ENCODE peak calls at places on chromosome 20, in six cellular contexts. One of them, this sample, is unnamed.

GRCh38 chr20:16201191-16201590 is 372.1 kb downstream of the KIF16B start:
- DNase-seq in uterus: no peak
- DNase-seq in A549: peak; percentile 13
- DNase-seq in gastrocnemius medialis: no peak
- DNase-seq in fibroblast of pulmonary artery: no peak
- DNase-seq in adrenal gland: no peak
- DNase-seq in this sample: no peak

GRCh38 chr20:18943542-18943941 is 130.0 kb downstream of the SCP2D1 start:
- DNase-seq in uterus: no peak
- DNase-seq in A549: peak; percentile 19
- DNase-seq in gastrocnemius medialis: no peak
- DNase-seq in fibroblast of pulmonary artery: no peak
- DNase-seq in adrenal gland: no peak
- DNase-seq in this sample: no peak

GRCh38 chr20:56433221-56433879 is 21.3 kb downstream of the CASS4 start:
- DNase-seq in uterus: no peak
- DNase-seq in A549: no peak
- DNase-seq in gastrocnemius medialis: no peak
- DNase-seq in fibroblast of pulmonary artery: peak; percentile 52
- DNase-seq in adrenal gland: peak; percentile 18
- DNase-seq in this sample: no peak

GRCh38 chr20:64106981-64107735 is at the start of gene NPBWR2:
- DNase-seq in uterus: no peak
- DNase-seq in A549: no peak
- DNase-seq in gastrocnemius medialis: no peak
- DNase-seq in fibroblast of pulmonary artery: no peak
- DNase-seq in adrenal gland: peak; percentile 76
- DNase-seq in this sample: no peak

GRCh38 chr20:63103402-63104311 is 96.9 kb upstream of the BHLHE23 start:
- DNase-seq in uterus: no peak
- DNase-seq in A549: peak; percentile 49
- DNase-seq in gastrocnemius medialis: no peak
- DNase-seq in fibroblast of pulmonary artery: peak; percentile 18
- DNase-seq in adrenal gland: no peak
- DNase-seq in this sample: no peak

GRCh38 chr20:46304361-46304760 is 3.9 kb downstream of the CDH22 start:
- DNase-seq in uterus: no peak
- DNase-seq in A549: no peak
- DNase-seq in gastrocnemius medialis: no peak
- DNase-seq in fibroblast of pulmonary artery: no peak
- DNase-seq in adrenal gland: no peak
- DNase-seq in this sample: no peak

GRCh38 chr20:18077157-18077556 is 19.4 kb upstream of the OVOL2 start:
- DNase-seq in uterus: no peak
- DNase-seq in A549: no peak
- DNase-seq in gastrocnemius medialis: no peak
- DNase-seq in fibroblast of pulmonary artery: no peak
- DNase-seq in adrenal gland: no peak
- DNase-seq in this sample: no peak

GRCh38 chr20:16476032-16476431 is 97.2 kb downstream of the KIF16B start:
- DNase-seq in uterus: no peak
- DNase-seq in A549: peak; percentile 64
- DNase-seq in gastrocnemius medialis: peak; percentile 12
- DNase-seq in fibroblast of pulmonary artery: peak; percentile 80
- DNase-seq in adrenal gland: no peak
- DNase-seq in this sample: no peak

GRCh38 chr20:61370841-61371303 is 118.8 kb downstream of the CDH4 start:
- DNase-seq in uterus: no peak
- DNase-seq in A549: no peak
- DNase-seq in gastrocnemius medialis: no peak
- DNase-seq in fibroblast of pulmonary artery: no peak
- DNase-seq in adrenal gland: no peak
- DNase-seq in this sample: no peak

GRCh38 chr20:53923745-53924369 is 146.5 kb downstream of the BCAS1 start:
- DNase-seq in uterus: no peak
- DNase-seq in A549: no peak
- DNase-seq in gastrocnemius medialis: no peak
- DNase-seq in fibroblast of pulmonary artery: no peak
- DNase-seq in adrenal gland: peak; percentile 18
- DNase-seq in this sample: no peak

GRCh38 chr20:32681175-32682084 is 7.7 kb upstream of the C20orf203 start:
- DNase-seq in uterus: no peak
- DNase-seq in A549: no peak
- DNase-seq in gastrocnemius medialis: no peak
- DNase-seq in fibroblast of pulmonary artery: peak; percentile 11
- DNase-seq in adrenal gland: peak; percentile 66
- DNase-seq in this sample: peak; percentile 29

GRCh38 chr20:62733250-62733842 is 24.7 kb downstream of the NTSR1 start:
- DNase-seq in uterus: no peak
- DNase-seq in A549: no peak
- DNase-seq in gastrocnemius medialis: no peak
- DNase-seq in fibroblast of pulmonary artery: no peak
- DNase-seq in adrenal gland: no peak
- DNase-seq in this sample: no peak

GRCh38 chr20:52493177-52493711 is 301.7 kb upstream of the ZFP64 start:
- DNase-seq in uterus: no peak
- DNase-seq in A549: no peak
- DNase-seq in gastrocnemius medialis: no peak
- DNase-seq in fibroblast of pulmonary artery: peak; percentile 80
- DNase-seq in adrenal gland: peak; percentile 56
- DNase-seq in this sample: peak; percentile 53

GRCh38 chr20:12593342-12593741 is 415.4 kb upstream of the SPTLC3 start:
- DNase-seq in uterus: no peak
- DNase-seq in A549: no peak
- DNase-seq in gastrocnemius medialis: no peak
- DNase-seq in fibroblast of pulmonary artery: no peak
- DNase-seq in adrenal gland: no peak
- DNase-seq in this sample: no peak

GRCh38 chr20:57619053-57619831 is 984 bp downstream of the ZBP1 start:
- DNase-seq in uterus: no peak
- DNase-seq in A549: no peak
- DNase-seq in gastrocnemius medialis: peak; percentile 24
- DNase-seq in fibroblast of pulmonary artery: no peak
- DNase-seq in adrenal gland: no peak
- DNase-seq in this sample: no peak

GRCh38 chr20:24194133-24194532 is 205.6 kb upstream of the GGTLC1 start:
- DNase-seq in uterus: no peak
- DNase-seq in A549: no peak
- DNase-seq in gastrocnemius medialis: no peak
- DNase-seq in fibroblast of pulmonary artery: no peak
- DNase-seq in adrenal gland: no peak
- DNase-seq in this sample: peak; percentile 11

GRCh38 chr20:17898548-17898994 is 70.0 kb downstream of the SNX5 start:
- DNase-seq in uterus: peak; percentile 80
- DNase-seq in A549: peak; percentile 73
- DNase-seq in gastrocnemius medialis: peak; percentile 40
- DNase-seq in fibroblast of pulmonary artery: peak; percentile 84
- DNase-seq in adrenal gland: peak; percentile 93
- DNase-seq in this sample: peak; percentile 74

GRCh38 chr20:64217539-64217938 is 38.0 kb upstream of the PCMTD2 start:
- DNase-seq in uterus: no peak
- DNase-seq in A549: no peak
- DNase-seq in gastrocnemius medialis: no peak
- DNase-seq in fibroblast of pulmonary artery: no peak
- DNase-seq in adrenal gland: no peak
- DNase-seq in this sample: no peak

GRCh38 chr20:50820515-50821256 is 25.8 kb downstream of the BCAS4 start:
- DNase-seq in uterus: no peak
- DNase-seq in A549: no peak
- DNase-seq in gastrocnemius medialis: no peak
- DNase-seq in fibroblast of pulmonary artery: no peak
- DNase-seq in adrenal gland: no peak
- DNase-seq in this sample: no peak

GRCh38 chr20:32518593-32519366 is 66.4 kb downstream of the NOL4L start:
- DNase-seq in uterus: no peak
- DNase-seq in A549: no peak
- DNase-seq in gastrocnemius medialis: no peak
- DNase-seq in fibroblast of pulmonary artery: no peak
- DNase-seq in adrenal gland: no peak
- DNase-seq in this sample: no peak

GRCh38 chr20:46088409-46089075 is 1.2 kb downstream of the NCOA5 start:
- DNase-seq in uterus: no peak
- DNase-seq in A549: peak; percentile 22
- DNase-seq in gastrocnemius medialis: no peak
- DNase-seq in fibroblast of pulmonary artery: peak; percentile 11
- DNase-seq in adrenal gland: no peak
- DNase-seq in this sample: no peak

GRCh38 chr20:25683050-25683449 is 13.6 kb downstream of the ZNF337 start:
- DNase-seq in uterus: no peak
- DNase-seq in A549: no peak
- DNase-seq in gastrocnemius medialis: no peak
- DNase-seq in fibroblast of pulmonary artery: no peak
- DNase-seq in adrenal gland: no peak
- DNase-seq in this sample: no peak

GRCh38 chr20:53174454-53174853 is 202.3 kb downstream of the TSHZ2 start:
- DNase-seq in uterus: no peak
- DNase-seq in A549: no peak
- DNase-seq in gastrocnemius medialis: no peak
- DNase-seq in fibroblast of pulmonary artery: no peak
- DNase-seq in adrenal gland: no peak
- DNase-seq in this sample: no peak

GRCh38 chr20:54023406-54023805 is 47.0 kb downstream of the BCAS1 start:
- DNase-seq in uterus: no peak
- DNase-seq in A549: no peak
- DNase-seq in gastrocnemius medialis: no peak
- DNase-seq in fibroblast of pulmonary artery: no peak
- DNase-seq in adrenal gland: no peak
- DNase-seq in this sample: no peak

GRCh38 chr20:62120990-62121775 is 1.1 kb upstream of the LSM14B start:
- DNase-seq in uterus: peak; percentile 40
- DNase-seq in A549: peak; percentile 65
- DNase-seq in gastrocnemius medialis: peak; percentile 31
- DNase-seq in fibroblast of pulmonary artery: peak; percentile 67
- DNase-seq in adrenal gland: peak; percentile 91
- DNase-seq in this sample: no peak

GRCh38 chr20:41392871-41393704 is 26.5 kb upstream of the EMILIN3 start:
- DNase-seq in uterus: peak; percentile 83
- DNase-seq in A549: no peak
- DNase-seq in gastrocnemius medialis: no peak
- DNase-seq in fibroblast of pulmonary artery: peak; percentile 11
- DNase-seq in adrenal gland: peak; percentile 88
- DNase-seq in this sample: no peak
- TF ChIP-seq CTCF in uterus: no peak
- TF ChIP-seq CTCF in A549: no peak
- TF ChIP-seq CTCF in gastrocnemius medialis: no peak
- TF ChIP-seq CTCF in fibroblast of pulmonary artery: no peak
- TF ChIP-seq CTCF in adrenal gland: no peak
- TF ChIP-seq CTCF in this sample: no peak

GRCh38 chr20:2508631-2509467 is at the start of gene ZNF343:
- DNase-seq in uterus: peak; percentile 81
- DNase-seq in A549: peak; percentile 86
- DNase-seq in gastrocnemius medialis: peak; percentile 75
- DNase-seq in fibroblast of pulmonary artery: peak; percentile 81
- DNase-seq in adrenal gland: peak; percentile 90
- DNase-seq in this sample: peak; percentile 73
- TF ChIP-seq CTCF in uterus: no peak
- TF ChIP-seq CTCF in A549: no peak
- TF ChIP-seq CTCF in gastrocnemius medialis: no peak
- TF ChIP-seq CTCF in fibroblast of pulmonary artery: no peak
- TF ChIP-seq CTCF in adrenal gland: no peak
- TF ChIP-seq CTCF in this sample: no peak

GRCh38 chr20:43988867-43989266 is 74.2 kb downstream of the TOX2 start:
- DNase-seq in uterus: no peak
- DNase-seq in A549: no peak
- DNase-seq in gastrocnemius medialis: no peak
- DNase-seq in fibroblast of pulmonary artery: no peak
- DNase-seq in adrenal gland: peak; percentile 36
- DNase-seq in this sample: no peak
- TF ChIP-seq CTCF in uterus: no peak
- TF ChIP-seq CTCF in A549: no peak
- TF ChIP-seq CTCF in gastrocnemius medialis: no peak
- TF ChIP-seq CTCF in fibroblast of pulmonary artery: no peak
- TF ChIP-seq CTCF in adrenal gland: no peak
- TF ChIP-seq CTCF in this sample: no peak

GRCh38 chr20:3660262-3661059 is 2.7 kb downstream of the GFRA4 start:
- DNase-seq in uterus: no peak
- DNase-seq in A549: no peak
- DNase-seq in gastrocnemius medialis: no peak
- DNase-seq in fibroblast of pulmonary artery: no peak
- DNase-seq in adrenal gland: no peak
- DNase-seq in this sample: no peak
- TF ChIP-seq CTCF in uterus: no peak
- TF ChIP-seq CTCF in A549: no peak
- TF ChIP-seq CTCF in gastrocnemius medialis: no peak
- TF ChIP-seq CTCF in fibroblast of pulmonary artery: no peak
- TF ChIP-seq CTCF in adrenal gland: no peak
- TF ChIP-seq CTCF in this sample: no peak

GRCh38 chr20:49045440-49046086 is 549 bp upstream of the CSE1L start:
- DNase-seq in uterus: no peak
- DNase-seq in A549: no peak
- DNase-seq in gastrocnemius medialis: peak; percentile 5
- DNase-seq in fibroblast of pulmonary artery: no peak
- DNase-seq in adrenal gland: no peak
- DNase-seq in this sample: peak; percentile 14
- TF ChIP-seq CTCF in uterus: no peak
- TF ChIP-seq CTCF in A549: no peak
- TF ChIP-seq CTCF in gastrocnemius medialis: no peak
- TF ChIP-seq CTCF in fibroblast of pulmonary artery: no peak
- TF ChIP-seq CTCF in adrenal gland: no peak
- TF ChIP-seq CTCF in this sample: no peak

GRCh38 chr20:43102394-43102793 is 87.3 kb downstream of the PTPRT start:
- DNase-seq in uterus: no peak
- DNase-seq in A549: peak; percentile 4
- DNase-seq in gastrocnemius medialis: no peak
- DNase-seq in fibroblast of pulmonary artery: no peak
- DNase-seq in adrenal gland: no peak
- DNase-seq in this sample: peak; percentile 27
- TF ChIP-seq CTCF in uterus: no peak
- TF ChIP-seq CTCF in A549: no peak
- TF ChIP-seq CTCF in gastrocnemius medialis: no peak
- TF ChIP-seq CTCF in fibroblast of pulmonary artery: no peak
- TF ChIP-seq CTCF in adrenal gland: no peak
- TF ChIP-seq CTCF in this sample: peak; percentile 23